ENCODE peak calls at places on chromosomes 4 and X, in four cellular contexts. O, M, W and F are unnamed samples.
A peak's percentile ranks its signal among the peaks of the same experiment; 100 is the strongest.

GRCh38 chr4:76716020-76716419 is 181.9 kb downstream of the SOWAHB start:
- DNase-seq in M (no peak), O (no peak), W (no peak), F (no peak)

GRCh38 chr4:145804134-145804533 is 124.2 kb downstream of the C4orf51 start:
- DNase-seq in O (peak; percentile 97), M (no peak), W (no peak), F (no peak)

GRCh38 chr4:8709729-8710360 is 117.3 kb downstream of the CPZ start:
- DNase-seq in M (peak; percentile 33), W (peak; percentile 29), O (no peak), F (no peak)

GRCh38 chrX:110851780-110852179 is 56.2 kb upstream of the CHRDL1 start:
- DNase-seq in O (peak; percentile 46), M (no peak), W (no peak), F (no peak)

GRCh38 chr4:13733817-13734216 is 106.3 kb upstream of the BOD1L1 start:
- DNase-seq in W (no peak), M (no peak), O (no peak), F (no peak)

GRCh38 chrX:38061335-38061734 is 55.0 kb downstream of the SYTL5 start:
- DNase-seq in M (no peak), W (no peak), O (peak; percentile 36), F (no peak)

GRCh38 chr4:172725581-172725980 is 443.0 kb upstream of the GALNT7 start:
- DNase-seq in O (peak; percentile 57), W (no peak), M (no peak), F (no peak)

GRCh38 chr4:101256222-101256621 is 91.1 kb downstream of the PPP3CA start:
- DNase-seq in M (no peak), O (no peak), W (no peak), F (no peak)

GRCh38 chrX:39875834-39876625 is 221.7 kb downstream of the BCOR start:
- DNase-seq in W (no peak), O (peak; percentile 70), M (no peak), F (no peak)

GRCh38 chr4:94271248-94271647 is 63.6 kb downstream of the SMARCAD1 start:
- DNase-seq in O (no peak), M (no peak), W (no peak), F (no peak)

GRCh38 chr4:41169256-41169655 is 45.1 kb downstream of the APBB2 start:
- DNase-seq in W (no peak), M (no peak), O (no peak), F (no peak)

GRCh38 chr4:41172772-41173171 is 41.6 kb downstream of the APBB2 start:
- DNase-seq in W (no peak), O (no peak), M (no peak), F (no peak)

GRCh38 chr4:41164405-41164804 is 49.9 kb downstream of the APBB2 start:
- DNase-seq in M (no peak), W (no peak), O (no peak), F (no peak)

GRCh38 chr4:41161355-41161754 is 53.0 kb downstream of the APBB2 start:
- DNase-seq in M (no peak), W (no peak), O (no peak), F (no peak)

GRCh38 chr4:41167191-41167590 is 47.2 kb downstream of the APBB2 start:
- DNase-seq in M (no peak), O (no peak), W (no peak), F (no peak)
- TF ChIP-seq CTCF in M (no peak), O (no peak), W (no peak), F (no peak)

DNA sequence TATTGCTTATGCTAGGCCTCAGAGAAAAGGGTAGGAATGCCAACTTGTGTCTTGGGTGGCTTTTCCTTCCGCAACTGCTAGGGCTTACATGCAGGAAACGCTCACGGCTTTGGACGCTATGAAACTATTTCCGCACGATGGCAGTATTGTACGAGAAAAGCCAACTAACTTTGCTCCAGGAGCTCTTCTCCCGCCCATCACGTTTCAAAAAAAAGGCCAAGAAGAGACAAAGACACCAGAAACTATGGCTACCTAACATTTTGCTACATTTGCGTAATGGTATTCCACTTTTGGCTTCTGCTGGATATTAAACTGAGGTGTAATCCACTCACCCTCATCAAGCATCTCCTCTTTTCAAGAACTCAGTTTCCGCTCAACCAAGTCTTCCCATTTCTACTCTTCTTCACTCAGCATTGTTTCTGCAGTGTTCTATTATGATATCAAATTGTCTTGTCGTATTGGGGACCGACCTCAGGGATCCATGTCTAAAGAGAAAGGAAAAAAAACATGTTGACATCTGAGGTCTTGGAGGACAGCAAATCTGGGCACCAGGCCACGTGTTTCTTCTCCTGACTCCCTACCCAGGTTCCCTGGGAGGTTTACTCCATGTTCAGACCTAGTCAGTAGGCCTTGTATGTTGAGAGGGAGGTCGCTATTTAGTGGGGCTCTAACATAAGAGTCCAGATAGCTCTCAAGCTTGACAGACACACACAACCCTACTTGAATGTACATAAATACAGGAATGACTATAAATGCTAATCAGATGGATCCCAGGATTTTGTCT is 239.4 kb upstream of the STK26 start:
- DNase-seq in W (peak; percentile 90), M (no peak), O (no peak), F (no peak)
- TF ChIP-seq CTCF in W (peak; percentile 26), M (no peak), O (no peak), F (no peak)

DNA sequence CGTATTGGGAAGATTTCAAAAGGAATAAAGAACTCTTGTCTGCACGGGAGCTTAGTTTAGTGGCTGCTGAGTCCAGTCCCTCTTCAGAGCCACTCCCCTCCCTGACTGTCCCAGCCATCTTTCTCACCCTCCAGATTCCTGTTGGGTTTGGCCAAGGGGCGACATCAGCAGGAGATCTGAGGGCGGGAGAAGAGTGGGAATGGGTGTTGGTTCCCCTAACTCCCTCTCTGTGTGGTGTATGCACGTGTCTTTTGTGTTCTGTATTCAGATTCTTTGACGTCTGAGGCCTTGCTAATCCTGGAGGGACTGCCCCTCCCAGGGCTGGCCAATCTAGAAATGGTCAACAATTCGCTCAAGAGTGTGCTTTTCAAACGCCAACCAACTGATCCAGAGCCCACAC is 37.4 kb downstream of the CYTL1 start:
- DNase-seq in O (no peak), M (no peak), W (no peak), F (no peak)
- TF ChIP-seq CTCF in O (no peak), M (no peak), W (no peak), F (no peak)

DNA sequence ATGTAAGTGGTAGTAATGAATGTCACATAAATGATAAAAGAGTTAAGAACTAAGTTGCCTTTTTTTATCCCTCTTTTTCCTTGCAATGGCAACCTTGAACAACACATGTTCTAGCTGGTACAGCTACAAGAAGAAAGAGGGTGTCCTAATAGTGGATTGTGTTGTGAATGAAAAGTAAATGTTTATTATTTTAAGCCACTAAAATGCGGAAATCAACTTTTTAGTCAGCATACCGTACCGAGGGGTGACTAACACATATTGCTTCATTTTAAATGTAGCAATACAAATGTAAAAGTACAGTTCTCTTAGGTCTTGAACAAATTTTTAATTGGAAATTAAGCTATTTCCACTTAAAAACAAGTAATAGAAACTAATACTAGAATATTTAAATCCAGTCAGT is 17.7 kb upstream of the AP1AR start:
- DNase-seq in W (no peak), O (peak; percentile 70), M (no peak), F (no peak)
- TF ChIP-seq CTCF in W (no peak), O (no peak), M (no peak), F (no peak)

DNA sequence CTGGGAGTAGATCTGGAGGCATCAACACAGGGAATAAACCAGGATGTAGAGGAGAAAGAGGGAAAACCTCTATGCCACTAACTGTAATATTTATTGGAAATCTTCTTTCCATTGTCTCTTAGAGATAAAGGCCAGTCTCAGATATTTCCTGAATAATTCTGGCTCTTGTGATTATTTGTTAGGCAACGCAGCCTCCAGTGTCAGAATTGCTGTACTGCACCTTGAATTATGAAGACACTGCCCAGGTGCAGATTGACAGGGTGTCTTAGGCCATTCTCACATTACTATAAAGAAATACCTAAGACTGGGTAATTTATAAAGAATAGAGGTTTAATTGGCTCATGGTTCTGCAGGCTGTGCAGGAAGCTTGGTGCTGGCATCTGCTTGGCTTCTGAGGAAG is 100.7 kb upstream of the ZDHHC15 start:
- DNase-seq in O (peak; percentile 0), M (no peak), W (no peak), F (no peak)
- TF ChIP-seq CTCF in O (peak; percentile 9), M (no peak), W (no peak), F (peak; percentile 35)

DNA sequence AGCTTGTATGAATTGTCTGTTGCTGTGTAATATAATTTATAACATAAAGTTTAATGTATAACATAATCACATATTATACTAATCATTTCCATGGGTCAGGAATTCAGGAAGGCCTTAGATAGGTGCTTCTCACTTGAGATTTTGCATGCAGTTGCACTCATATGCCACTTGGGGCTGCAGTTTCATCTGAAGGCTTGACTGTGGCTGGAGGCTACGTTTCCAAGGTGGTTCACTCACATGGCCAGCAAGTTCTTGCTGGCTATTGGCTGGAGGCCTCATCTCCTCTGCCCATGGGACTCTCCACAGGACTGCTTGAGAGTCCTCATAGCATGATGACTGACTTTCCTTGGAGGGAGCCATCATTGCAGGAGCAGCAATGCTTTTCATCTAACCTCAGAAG is 53.4 kb upstream of the STX18 start:
- DNase-seq in W (no peak), M (no peak), O (no peak), F (no peak)
- TF ChIP-seq CTCF in W (no peak), M (no peak), O (no peak), F (peak; percentile 24)

GRCh38 chrX:26651755-26652154 is 435.8 kb downstream of the MAGEB5 start:
- DNase-seq in W (no peak), M (no peak), O (peak; percentile 1), F (no peak)
- TF ChIP-seq CTCF in W (no peak), M (no peak), O (no peak), F (peak; percentile 16)

GRCh38 chr4:73864365-73864764 is 4.8 kb upstream of the CXCL1 start:
- DNase-seq in O (peak; percentile 59), M (no peak), W (no peak), F (no peak)
- TF ChIP-seq CTCF in O (peak; percentile 71), M (no peak), W (no peak), F (peak; percentile 67)

GRCh38 chrX:48606091-48606490 is 8.8 kb downstream of the WDR13 start:
- DNase-seq in W (no peak), M (no peak), O (no peak), F (no peak)
- TF ChIP-seq CTCF in W (no peak), M (no peak), O (peak; percentile 18), F (peak; percentile 38)

GRCh38 chrX:17082831-17083230 is 136.4 kb downstream of the REPS2 start:
- DNase-seq in W (no peak), O (peak; percentile 30), M (no peak), F (no peak)
- TF ChIP-seq CTCF in W (no peak), O (no peak), M (no peak), F (peak; percentile 72)